ENCODE peak calls at places on chromosome 20, in eight cellular contexts. E, L, C, Y, V, I, O and J are unnamed samples.

GRCh38 chr20:37238426-37238825 is 23.2 kb downstream of the GHRH start:
- DNase-seq in E (no peak), L (no peak), C (no peak), Y (no peak), V (no peak), I (no peak), O (no peak), J (no peak)

GRCh38 chr20:48690888-48691287 is 136.9 kb downstream of the PREX1 start:
- DNase-seq in E (no peak), L (no peak), C (no peak), Y (peak), V (no peak), I (no peak), O (no peak), J (no peak)

GRCh38 chr20:49717693-49718092 is 4.0 kb upstream of the B4GALT5 start:
- DNase-seq in E (peak), L (no peak), C (no peak), Y (peak), V (no peak), I (no peak), O (peak), J (no peak)

GRCh38 chr20:50187403-50188051 is 3.1 kb upstream of the CEBPB start:
- DNase-seq in E (peak), L (no peak), C (no peak), Y (peak), V (peak), I (peak), O (no peak), J (no peak)

GRCh38 chr20:63472159-63472811 is at the start of gene KCNQ2:
- DNase-seq in E (no peak), L (no peak), C (no peak), Y (no peak), V (peak), I (no peak), O (no peak), J (no peak)

GRCh38 chr20:3045042-3045815 is 623 bp upstream of the MRPS26 start:
- DNase-seq in E (no peak), L (peak), C (peak), Y (peak), V (no peak), I (peak), O (peak), J (no peak)

GRCh38 chr20:39004508-39004907 is 42.4 kb downstream of the DHX35 start:
- DNase-seq in E (no peak), L (no peak), C (no peak), Y (no peak), V (no peak), I (peak), O (no peak), J (no peak)

GRCh38 chr20:61927826-61928541 is 137.7 kb downstream of the TAF4 start:
- DNase-seq in E (no peak), L (no peak), C (no peak), Y (no peak), V (peak), I (peak), O (no peak), J (no peak)

GRCh38 chr20:40930561-40930960 is 98.1 kb upstream of the TOP1 start:
- DNase-seq in E (no peak), L (no peak), C (no peak), Y (no peak), V (no peak), I (no peak), O (no peak), J (no peak)

GRCh38 chr20:44209691-44210421 is 715 bp downstream of the OSER1 start:
- DNase-seq in E (no peak), L (no peak), C (no peak), Y (peak), V (peak), I (no peak), O (peak), J (no peak)

GRCh38 chr20:44208770-44209169 is 1.8 kb downstream of the OSER1 start:
- DNase-seq in E (peak), L (no peak), C (no peak), Y (no peak), V (no peak), I (no peak), O (no peak), J (no peak)

GRCh38 chr20:44207066-44207723 is 3.4 kb downstream of the OSER1 start:
- DNase-seq in E (no peak), L (no peak), C (no peak), Y (no peak), V (no peak), I (no peak), O (no peak), J (no peak)

GRCh38 chr20:44206132-44206531 is 4.4 kb downstream of the OSER1 start:
- DNase-seq in E (peak), L (no peak), C (no peak), Y (no peak), V (no peak), I (no peak), O (no peak), J (no peak)

DNA sequence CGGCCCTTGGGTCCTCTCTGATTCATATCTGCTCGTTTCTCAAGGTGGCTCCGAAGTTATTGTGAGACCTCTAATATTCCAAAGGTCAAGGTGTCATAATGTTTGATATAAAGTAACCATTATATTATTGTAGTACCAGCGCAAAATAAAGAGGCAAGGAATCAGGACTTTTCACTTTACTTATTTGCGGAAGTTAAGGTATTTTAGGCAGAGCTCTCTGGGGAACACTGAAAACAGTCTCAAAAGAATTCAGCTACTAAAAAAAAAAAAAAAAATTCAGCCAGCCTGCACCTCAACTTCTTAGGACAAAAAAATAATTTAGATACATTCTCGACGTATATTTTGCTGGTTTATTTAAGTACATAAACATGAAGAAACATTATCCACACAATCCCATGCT is 2.4 kb downstream of the OSER1 start:
- DNase-seq in E (no peak), L (no peak), C (no peak), Y (no peak), V (no peak), I (no peak), O (no peak), J (no peak)
- H3K4me3 ChIP-seq in E (peak), L (peak), C (peak), Y (no peak), V (no peak), I (no peak), O (peak), J (peak)

GRCh38 chr20:56624786-56625681 is 4.1 kb upstream of the TFAP2C start:
- DNase-seq in E (no peak), L (no peak), C (no peak), Y (no peak), V (peak), I (no peak), O (no peak), J (no peak)
- H3K4me3 ChIP-seq in E (no peak), L (no peak), C (no peak), Y (no peak), V (peak), I (no peak), O (no peak), J (no peak)

GRCh38 chr20:10218536-10219451 is at the start of gene SNAP25:
- DNase-seq in E (no peak), L (peak), C (peak), Y (peak), V (peak), I (peak), O (no peak), J (peak)

GRCh38 chr20:10217517-10218410 is 866 bp upstream of the SNAP25 start:
- DNase-seq in E (no peak), L (peak), C (no peak), Y (peak), V (peak), I (no peak), O (no peak), J (no peak)

GRCh38 chr20:10219993-10220750 is 1.5 kb downstream of the SNAP25 start:
- DNase-seq in E (no peak), L (no peak), C (no peak), Y (no peak), V (no peak), I (no peak), O (no peak), J (no peak)

GRCh38 chr20:10221022-10221421 is 2.4 kb downstream of the SNAP25 start:
- DNase-seq in E (no peak), L (no peak), C (no peak), Y (no peak), V (no peak), I (no peak), O (no peak), J (no peak)

DNA sequence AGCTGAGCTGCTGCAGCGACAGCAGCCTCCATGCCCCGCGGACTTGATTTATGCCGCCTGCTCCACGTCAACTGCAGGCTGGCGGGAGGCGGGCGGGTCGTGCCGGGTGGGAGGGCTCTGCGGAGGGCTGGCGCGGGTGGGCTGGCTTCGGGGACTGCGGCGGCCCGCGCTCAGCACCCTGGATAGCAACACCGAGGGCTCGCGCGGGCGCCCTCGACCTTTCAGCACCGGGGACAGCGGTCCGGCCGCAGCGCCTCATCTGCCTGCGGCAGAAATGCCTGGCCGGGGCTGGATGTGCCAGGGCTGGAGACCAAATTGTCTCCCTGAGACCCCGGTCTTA is 792 bp downstream of the SNAP25 start:
- DNase-seq in E (no peak), L (peak), C (peak), Y (peak), V (peak), I (peak), O (peak), J (no peak)
- H3K4me3 ChIP-seq in E (no peak), L (peak), C (peak), Y (no peak), V (peak), I (no peak), O (no peak), J (no peak)

DNA sequence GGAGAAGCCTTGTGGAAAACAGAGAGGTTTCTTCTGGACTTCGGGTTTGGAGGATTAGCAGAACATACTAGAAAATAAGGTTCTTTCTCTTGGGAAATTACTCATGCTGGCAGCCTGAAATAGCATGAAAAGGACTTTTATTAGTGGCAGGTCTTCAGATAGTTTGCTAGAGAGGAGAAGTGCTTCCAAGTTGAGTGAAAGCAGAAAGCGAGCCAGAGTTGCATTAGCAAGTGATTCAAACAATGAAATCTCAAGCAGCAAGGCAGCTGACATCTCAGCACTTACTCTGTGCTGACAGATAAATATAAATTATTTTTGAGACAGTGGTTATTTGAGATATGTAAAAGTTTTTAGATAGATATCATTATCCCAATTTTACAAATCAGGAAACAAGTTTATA is 91.9 kb downstream of the PLCB4 start:
- DNase-seq in E (no peak), L (no peak), C (no peak), Y (no peak), V (no peak), I (no peak), O (no peak), J (no peak)
- H3K4me3 ChIP-seq in E (no peak), L (no peak), C (no peak), Y (no peak), V (no peak), I (no peak), O (no peak), J (no peak)

GRCh38 chr20:44642203-44643153 is 9.0 kb downstream of the ADA start:
- DNase-seq in E (peak), L (no peak), C (peak), Y (peak), V (peak), I (peak), O (peak), J (no peak)
- H3K4me3 ChIP-seq in E (peak), L (peak), C (peak), Y (no peak), V (no peak), I (no peak), O (peak), J (peak)

GRCh38 chr20:16014436-16014835 is 558.8 kb downstream of the KIF16B start:
- DNase-seq in E (no peak), L (no peak), C (no peak), Y (no peak), V (no peak), I (no peak), O (no peak), J (no peak)
- H3K4me3 ChIP-seq in E (no peak), L (no peak), C (no peak), Y (no peak), V (no peak), I (no peak), O (no peak), J (no peak)

GRCh38 chr20:14336667-14337066 is 745 bp downstream of the FLRT3 start:
- DNase-seq in E (peak), L (no peak), C (no peak), Y (no peak), V (no peak), I (no peak), O (no peak), J (no peak)
- H3K4me3 ChIP-seq in E (peak), L (peak), C (peak), Y (no peak), V (peak), I (no peak), O (peak), J (no peak)

GRCh38 chr20:56614196-56614595 is 14.9 kb upstream of the TFAP2C start:
- DNase-seq in E (no peak), L (no peak), C (no peak), Y (no peak), V (no peak), I (no peak), O (no peak), J (no peak)
- H3K4me3 ChIP-seq in E (no peak), L (no peak), C (no peak), Y (no peak), V (no peak), I (no peak), O (no peak), J (no peak)

GRCh38 chr20:10264166-10264558 is 45.5 kb downstream of the SNAP25 start:
- DNase-seq in E (no peak), L (no peak), C (no peak), Y (no peak), V (no peak), I (no peak), O (no peak), J (no peak)

GRCh38 chr20:10271470-10272219 is 53.0 kb downstream of the SNAP25 start:
- DNase-seq in E (no peak), L (peak), C (no peak), Y (no peak), V (no peak), I (no peak), O (no peak), J (no peak)

GRCh38 chr20:10263385-10264165 is 44.9 kb downstream of the SNAP25 start:
- DNase-seq in E (peak), L (no peak), C (no peak), Y (no peak), V (no peak), I (no peak), O (no peak), J (no peak)

DNA sequence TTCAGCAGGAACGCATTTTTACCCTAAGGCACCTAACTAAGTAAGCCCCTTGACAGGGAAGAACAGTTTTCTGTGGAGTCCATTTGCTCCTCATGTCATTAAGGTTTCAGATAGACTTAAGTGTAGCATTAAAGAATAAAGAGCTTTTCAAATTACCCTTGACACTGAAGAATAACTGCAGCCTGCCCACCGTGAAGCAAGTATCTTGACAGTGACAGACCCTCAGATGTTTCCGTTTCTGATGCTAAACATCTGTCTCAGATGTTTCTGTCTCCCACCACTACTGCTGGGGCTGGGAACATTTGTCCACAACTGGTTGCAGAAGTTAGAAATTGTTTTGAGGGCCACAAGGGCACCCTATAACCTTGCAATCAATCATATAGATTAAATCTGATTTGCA is 50.0 kb downstream of the SNAP25 start:
- DNase-seq in E (no peak), L (no peak), C (no peak), Y (no peak), V (no peak), I (no peak), O (no peak), J (no peak)
- H3K4me3 ChIP-seq in E (no peak), L (no peak), C (no peak), Y (no peak), V (no peak), I (no peak), O (no peak), J (no peak)

GRCh38 chr20:380763-381580 is 412 bp downstream of the TRIB3 start:
- DNase-seq in E (peak), L (peak), C (no peak), Y (peak), V (peak), I (peak), O (peak), J (peak)

GRCh38 chr20:383889-384288 is 3.3 kb downstream of the TRIB3 start:
- DNase-seq in E (no peak), L (no peak), C (no peak), Y (no peak), V (no peak), I (no peak), O (no peak), J (no peak)

GRCh38 chr20:381581-382290 is 1.2 kb downstream of the TRIB3 start:
- DNase-seq in E (peak), L (no peak), C (peak), Y (peak), V (peak), I (peak), O (peak), J (peak)

GRCh38 chr20:384723-385122 is 4.2 kb downstream of the TRIB3 start:
- DNase-seq in E (no peak), L (no peak), C (no peak), Y (no peak), V (no peak), I (no peak), O (no peak), J (no peak)

GRCh38 chr20:382291-383115 is 1.9 kb downstream of the TRIB3 start:
- DNase-seq in E (no peak), L (no peak), C (no peak), Y (peak), V (peak), I (peak), O (no peak), J (no peak)
- H3K4me3 ChIP-seq in E (peak), L (peak), C (peak), Y (no peak), V (peak), I (no peak), O (no peak), J (peak)